ENCODE peak calls at places on chromosomes 6 and 20, in four cellular contexts. G is astrocyte of the spinal cord, Q is SK-N-SH, P is vagina. H is an unnamed sample.

GRCh38 chr20:37007898-37008649 is 56.6 kb upstream of the SAMHD1 start:
- DNase-seq in G (peak; percentile 44), Q (peak; percentile 28), P (no peak), H (no peak)

GRCh38 chr6:72130327-72130726 is 244.0 kb downstream of the RIMS1 start:
- DNase-seq in G (no peak), Q (no peak), P (no peak), H (no peak)

GRCh38 chr6:74368746-74369145 is 672.7 kb downstream of the CD109 start:
- DNase-seq in G (no peak), Q (no peak), P (no peak), H (no peak)

GRCh38 chr6:12185081-12185673 is 105.0 kb upstream of the EDN1 start:
- DNase-seq in G (no peak), Q (no peak), P (no peak), H (no peak)

GRCh38 chr20:51434556-51435256 is 107.8 kb downstream of the NFATC2 start:
- DNase-seq in G (peak; percentile 77), Q (no peak), P (no peak), H (no peak)

GRCh38 chr20:33915726-33916331 is 77.9 kb upstream of the RALY start:
- DNase-seq in G (no peak), Q (peak; percentile 44), P (no peak), H (peak; percentile 66)

GRCh38 chr6:111770263-111771083 is 102.8 kb downstream of the FYN start:
- DNase-seq in G (no peak), Q (no peak), P (no peak), H (no peak)

GRCh38 chr6:138098306-138098705 is 8.9 kb downstream of the PERP start:
- DNase-seq in G (no peak), Q (no peak), P (no peak), H (no peak)

GRCh38 chr6:109458774-109459531 is 3.4 kb upstream of the MICAL1 start:
- DNase-seq in G (no peak), Q (no peak), P (no peak), H (no peak)

GRCh38 chr6:134722429-134722828 is 227.5 kb downstream of the ALDH8A1 start:
- DNase-seq in G (peak; percentile 29), Q (no peak), P (no peak), H (no peak)

GRCh38 chr20:64038579-64039292 is 2.8 kb downstream of the C20orf204 start:
- DNase-seq in G (peak; percentile 34), Q (peak; percentile 92), P (no peak), H (peak; percentile 86)

GRCh38 chr20:25227317-25227831 is 20.5 kb upstream of the PYGB start:
- DNase-seq in G (peak; percentile 51), Q (no peak), P (no peak), H (no peak)

GRCh38 chr6:109920911-109921310 is 57.2 kb upstream of the GPR6 start:
- DNase-seq in G (no peak), Q (no peak), P (no peak), H (no peak)

GRCh38 chr6:133855599-133855972 is 33.3 kb upstream of the TCF21 start:
- DNase-seq in G (peak; percentile 51), Q (no peak), P (no peak), H (no peak)

GRCh38 chr6:118808794-118809668 is 84.9 kb upstream of the ASF1A start:
- DNase-seq in G (no peak), Q (no peak), P (no peak), H (peak; percentile 49)

GRCh38 chr6:4059115-4059777 is 19.7 kb downstream of the FAM217A start:
- DNase-seq in G (peak; percentile 87), Q (no peak), P (no peak), H (no peak)

GRCh38 chr20:32007787-32008616 is 2.2 kb upstream of the CCM2L start:
- DNase-seq in G (no peak), Q (no peak), P (no peak), H (peak; percentile 53)

DNA sequence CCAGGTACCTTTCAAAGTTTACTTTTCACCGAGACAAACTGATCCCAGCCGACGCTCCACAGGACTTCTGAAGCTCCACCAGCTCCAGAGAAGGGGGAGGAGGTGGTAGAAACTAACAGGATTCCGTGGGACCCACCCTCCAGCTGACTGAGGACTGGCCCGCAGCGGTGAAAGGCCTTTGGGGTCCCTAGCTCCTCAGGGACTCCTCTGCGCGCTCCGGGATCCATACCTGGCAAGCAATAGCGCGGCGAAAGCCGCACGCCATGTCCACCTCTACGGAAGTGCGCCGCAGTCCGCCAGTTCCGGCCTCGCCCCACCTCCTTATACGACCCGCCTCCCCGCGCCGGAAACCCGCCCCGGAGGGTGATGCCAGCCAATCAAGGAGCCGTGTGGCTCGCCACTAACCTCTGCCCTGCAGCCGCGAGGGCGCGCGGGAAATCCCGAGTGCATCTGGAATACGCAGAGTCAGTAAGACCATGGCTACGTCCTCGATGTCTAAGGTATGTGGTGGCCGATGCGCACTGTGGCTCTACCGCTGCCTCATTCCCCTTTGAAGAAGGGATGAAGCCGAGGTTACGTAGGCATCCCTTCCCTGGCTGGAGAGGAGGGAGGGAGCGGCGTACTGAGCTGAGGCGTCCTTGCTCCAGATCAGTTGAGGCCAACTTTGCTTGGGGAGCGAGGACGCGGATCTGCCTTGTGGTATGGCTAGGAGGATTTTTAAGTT is at the start of the genes ORC3 and RARS2:
- DNase-seq in G (peak; percentile 95), Q (peak; percentile 95), P (peak; percentile 96), H (peak; percentile 98)
- TF ChIP-seq CTCF in G (no peak), Q (no peak), P (no peak), H (no peak)

GRCh38 chr6:153662982-153663381 is 376.1 kb upstream of the OPRM1 start:
- DNase-seq in G (no peak), Q (no peak), P (no peak), H (no peak)
- TF ChIP-seq CTCF in G (no peak), Q (no peak), P (no peak), H (no peak)

GRCh38 chr6:6915219-6915618 is 192.5 kb upstream of the RREB1 start:
- DNase-seq in G (peak; percentile 9), Q (no peak), P (no peak), H (no peak)
- TF ChIP-seq CTCF in G (no peak), Q (no peak), P (no peak), H (no peak)

GRCh38 chr6:8906699-8907098 is 471.4 kb upstream of the SLC35B3 start:
- DNase-seq in G (no peak), Q (no peak), P (no peak), H (no peak)

GRCh38 chr6:8908638-8909037 is 473.3 kb upstream of the SLC35B3 start:
- DNase-seq in G (no peak), Q (no peak), P (no peak), H (no peak)

GRCh38 chr6:8905647-8906231 is 470.4 kb upstream of the SLC35B3 start:
- DNase-seq in G (no peak), Q (no peak), P (no peak), H (no peak)

GRCh38 chr6:8904754-8905153 is 469.4 kb upstream of the SLC35B3 start:
- DNase-seq in G (no peak), Q (peak; percentile 12), P (no peak), H (no peak)
- TF ChIP-seq CTCF in G (peak; percentile 7), Q (peak; percentile 34), P (no peak), H (no peak)

GRCh38 chr20:58870293-58871014 is 17.9 kb downstream of the GNAS start:
- DNase-seq in G (peak; percentile 45), Q (peak; percentile 80), P (no peak), H (peak; percentile 68)

GRCh38 chr20:58869662-58870227 is 17.2 kb downstream of the GNAS start:
- DNase-seq in G (no peak), Q (no peak), P (no peak), H (no peak)

GRCh38 chr20:58871533-58872102 is 19.1 kb downstream of the GNAS start:
- DNase-seq in G (no peak), Q (no peak), P (no peak), H (no peak)

GRCh38 chr20:58867211-58867610 is 14.7 kb downstream of the GNAS start:
- DNase-seq in G (no peak), Q (no peak), P (no peak), H (no peak)

GRCh38 chr20:58868795-58869194 is 16.3 kb downstream of the GNAS start:
- DNase-seq in G (no peak), Q (no peak), P (no peak), H (no peak)
- TF ChIP-seq CTCF in G (peak; percentile 51), Q (no peak), P (no peak), H (peak; percentile 19)

GRCh38 chr20:62905536-62906117 is 20.7 kb downstream of the DIDO1 start:
- DNase-seq in G (no peak), Q (no peak), P (no peak), H (peak; percentile 27)

GRCh38 chr20:62908971-62909791 is 17.1 kb downstream of the DIDO1 start:
- DNase-seq in G (no peak), Q (no peak), P (no peak), H (peak; percentile 25)

GRCh38 chr20:62906209-62906608 is 20.1 kb downstream of the DIDO1 start:
- DNase-seq in G (no peak), Q (no peak), P (no peak), H (peak; percentile 41)

GRCh38 chr20:62906647-62907375 is 19.5 kb downstream of the DIDO1 start:
- DNase-seq in G (no peak), Q (no peak), P (no peak), H (peak; percentile 26)

DNA sequence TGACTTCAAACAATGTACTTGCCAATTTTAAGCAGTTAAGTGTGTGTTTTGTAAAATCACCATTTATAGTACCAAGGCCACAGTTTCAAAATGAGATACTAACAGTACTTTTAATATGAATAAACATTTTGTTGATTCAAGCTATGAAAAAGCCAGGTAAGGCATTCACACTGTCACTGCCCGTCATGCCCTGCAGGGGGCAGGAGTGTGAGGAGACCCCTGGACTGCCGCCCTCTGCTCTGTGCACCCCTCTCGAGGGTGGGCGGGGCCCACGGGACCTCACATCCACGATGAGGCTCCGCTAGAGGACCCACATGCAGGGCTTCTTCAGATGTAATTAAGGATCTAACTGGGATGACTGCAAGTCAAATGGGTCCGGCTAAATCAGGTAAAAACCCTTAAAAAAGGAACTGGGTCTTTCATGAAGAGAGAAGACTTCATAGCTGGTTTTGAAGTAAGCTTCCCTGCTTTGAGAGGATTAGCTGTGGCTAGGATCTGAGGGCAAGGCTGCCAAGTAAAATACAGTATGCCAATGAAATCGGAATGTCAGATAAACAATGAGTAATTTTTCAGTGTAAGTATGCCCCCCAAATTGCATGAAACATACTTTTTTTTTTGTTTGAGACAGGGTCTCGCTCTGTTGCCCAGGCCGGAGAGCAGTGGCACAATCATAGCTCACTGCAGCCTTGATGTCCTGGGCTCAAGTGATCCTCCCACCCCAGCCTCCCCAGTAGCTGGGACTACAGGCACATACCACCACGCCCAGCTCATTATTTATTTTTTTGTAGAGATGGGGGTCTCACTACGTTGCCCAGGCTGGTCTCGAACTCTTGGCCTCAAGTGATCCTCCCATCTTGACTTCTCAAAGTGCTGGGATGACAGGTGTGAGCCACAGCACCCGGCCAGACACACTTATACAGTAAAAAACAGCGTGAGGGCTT is 18.7 kb downstream of the DIDO1 start:
- DNase-seq in G (no peak), Q (peak; percentile 83), P (no peak), H (peak; percentile 41)
- TF ChIP-seq CTCF in G (peak; percentile 54), Q (peak; percentile 59), P (no peak), H (peak; percentile 45)

DNA sequence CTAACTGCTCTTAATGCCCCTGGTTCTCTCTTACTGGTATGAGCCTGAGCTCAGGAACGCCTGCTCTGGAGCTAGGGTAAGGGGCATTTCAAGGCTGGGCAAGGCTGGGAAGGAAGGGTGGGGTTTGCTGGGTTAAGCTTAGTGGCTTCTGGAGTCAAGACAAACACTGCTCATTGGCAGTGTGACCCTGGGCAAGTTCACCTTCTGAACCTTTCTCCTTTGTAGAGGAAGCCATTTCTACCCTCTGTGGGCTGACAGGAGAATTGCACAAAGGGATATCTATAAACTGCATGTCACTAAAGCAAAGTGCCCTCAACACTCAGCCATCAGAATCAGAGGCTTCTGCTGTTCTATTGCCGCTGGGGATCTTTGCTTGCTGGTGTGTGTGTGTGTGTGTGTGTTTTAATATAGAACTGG is 20.3 kb upstream of the LRRN4 start:
- DNase-seq in G (no peak), Q (peak; percentile 54), P (no peak), H (no peak)
- TF ChIP-seq CTCF in G (peak; percentile 47), Q (peak; percentile 42), P (no peak), H (peak; percentile 39)

GRCh38 chr6:126335210-126335609 is 4.7 kb upstream of the CENPW start:
- DNase-seq in G (no peak), Q (no peak), P (no peak), H (no peak)
- TF ChIP-seq CTCF in G (peak; percentile 29), Q (no peak), P (no peak), H (no peak)